ENCODE peak calls at places on chromosomes 11 and 22, in nine cellular contexts. G is mucosa of descending colon; R is CD8-positive, alpha-beta T cell; H is heart left ventricle; X is mammary epithelial cell; D is left lung; F is fibroblast of lung; T is neural progenitor cell; U is colonic mucosa. I is an unnamed sample. For H3K9me3, the result is how much of the 10 kb centered on the place peaks cover.

GRCh38 chr11:86592659-86593451 is 79.6 kb downstream of the ME3 start:
- DNase-seq in R (peak), X (peak), U (peak), H (peak), D (no peak), G (peak), F (peak), T (no peak), I (no peak)

GRCh38 chr11:1498262-1498661 is 11.7 kb upstream of the MOB2 start:
- DNase-seq in F (no peak), H (no peak), G (no peak), T (no peak), X (no peak), D (no peak), U (no peak), R (no peak), I (no peak)

GRCh38 chr22:36744413-36744765 is 31.5 kb downstream of the IFT27 start:
- DNase-seq in X (no peak), T (no peak), R (no peak), F (no peak), H (no peak), D (no peak), U (no peak), G (no peak), I (no peak)

GRCh38 chr22:32218470-32218869 is 13.6 kb upstream of the RFPL2 start:
- DNase-seq in X (no peak), R (no peak), U (no peak), F (no peak), D (no peak), G (no peak), H (no peak), T (no peak), I (no peak)

GRCh38 chr11:108286369-108286768 is 63.5 kb downstream of the ATM start:
- DNase-seq in D (no peak), F (no peak), X (no peak), H (no peak), G (no peak), U (no peak), T (no peak), R (no peak), I (no peak)

GRCh38 chr11:73902303-73902702 is 25.5 kb downstream of the PAAF1 start:
- DNase-seq in G (no peak), F (no peak), X (no peak), U (no peak), R (no peak), H (no peak), T (no peak), D (no peak), I (no peak)

GRCh38 chr22:29394931-29395581 is 6.7 kb upstream of the AP1B1 start:
- DNase-seq in F (peak), T (peak), G (peak), U (peak), D (no peak), R (peak), X (peak), H (peak), I (peak)

GRCh38 chr11:86676533-86677154 is 4.2 kb upstream of the ME3 start:
- DNase-seq in X (no peak), D (peak), H (no peak), U (no peak), F (no peak), T (peak), G (peak), R (no peak), I (no peak)

GRCh38 chr11:127713226-127713625 is 712.7 kb upstream of the KIRREL3 start:
- DNase-seq in H (no peak), X (no peak), U (no peak), R (no peak), F (no peak), D (no peak), G (no peak), T (no peak), I (no peak)
- H3K9me3 ChIP-seq in H (under half), X (under half), U (under half), R (under half), F (under half), D (under half), G (under half), T (under half), I (under half)

DNA sequence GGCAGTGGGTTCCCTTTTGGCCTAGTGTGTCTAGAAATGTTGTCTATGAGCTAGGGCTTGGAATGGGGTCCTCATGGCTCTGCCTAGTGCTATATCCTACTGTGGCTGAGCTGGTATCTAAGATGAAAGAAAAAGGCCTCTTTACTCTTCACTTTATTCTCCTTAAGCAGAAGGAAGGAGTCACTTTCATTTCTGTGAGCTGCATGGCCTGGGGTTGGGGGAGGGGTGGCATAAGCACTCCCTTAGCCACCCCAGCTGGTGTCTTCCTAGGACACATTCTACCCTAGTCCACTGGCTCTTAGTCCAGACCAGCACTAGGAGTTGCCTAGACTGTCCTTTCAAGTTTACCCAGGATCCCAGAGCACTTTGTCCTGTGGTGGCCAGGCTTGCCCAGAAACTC is 1148.9 kb upstream of the CNTN5 start:
- DNase-seq in R (no peak), U (no peak), F (no peak), G (no peak), D (no peak), X (no peak), H (no peak), T (no peak), I (no peak)
- H3K9me3 ChIP-seq in R (under half), U (under half), F (under half), G (under half), D (under half), X (under half), H (under half), T (under half), I (under half)

DNA sequence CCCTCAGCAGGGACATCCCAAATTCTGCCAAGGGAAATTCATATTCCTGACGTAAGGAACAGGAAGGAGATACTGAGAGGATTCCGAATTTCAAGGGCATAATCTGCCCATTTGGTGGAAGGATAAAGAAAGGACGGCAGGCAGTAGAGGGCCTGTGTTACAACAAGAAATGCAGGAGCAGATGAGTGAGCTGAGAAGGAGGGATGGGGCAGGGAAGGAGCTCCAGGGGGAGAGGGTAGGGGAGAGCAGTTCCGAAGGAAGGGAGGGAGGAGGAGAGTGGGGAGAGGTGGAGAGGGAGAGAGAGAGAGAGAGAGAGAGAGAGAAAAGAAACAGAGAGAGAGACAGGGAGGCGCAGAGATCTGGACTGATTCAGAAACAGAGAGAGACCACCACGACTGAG is 851 bp downstream of the OPCML start:
- DNase-seq in F (no peak), D (no peak), H (no peak), T (no peak), R (no peak), G (no peak), X (no peak), U (no peak), I (no peak)
- H3K9me3 ChIP-seq in F (under half), D (under half), H (under half), T (under half), R (under half), G (under half), X (under half), U (under half), I (under half)

GRCh38 chr22:48212727-48213126 is 1450.3 kb downstream of the TBC1D22A start:
- DNase-seq in F (no peak), U (no peak), G (no peak), R (no peak), T (no peak), X (no peak), D (no peak), H (no peak), I (no peak)

GRCh38 chr22:48208894-48209293 is 1446.4 kb downstream of the TBC1D22A start:
- DNase-seq in D (peak), T (no peak), R (no peak), H (no peak), F (no peak), X (no peak), G (no peak), U (no peak), I (no peak)

GRCh38 chr22:48210812-48211211 is 1448.4 kb downstream of the TBC1D22A start:
- DNase-seq in G (no peak), U (no peak), X (no peak), H (no peak), T (no peak), F (no peak), R (no peak), D (peak), I (no peak)

GRCh38 chr22:48205790-48206189 is 1443.3 kb downstream of the TBC1D22A start:
- DNase-seq in R (no peak), D (no peak), X (no peak), F (no peak), G (no peak), H (no peak), T (no peak), U (peak), I (no peak)

DNA sequence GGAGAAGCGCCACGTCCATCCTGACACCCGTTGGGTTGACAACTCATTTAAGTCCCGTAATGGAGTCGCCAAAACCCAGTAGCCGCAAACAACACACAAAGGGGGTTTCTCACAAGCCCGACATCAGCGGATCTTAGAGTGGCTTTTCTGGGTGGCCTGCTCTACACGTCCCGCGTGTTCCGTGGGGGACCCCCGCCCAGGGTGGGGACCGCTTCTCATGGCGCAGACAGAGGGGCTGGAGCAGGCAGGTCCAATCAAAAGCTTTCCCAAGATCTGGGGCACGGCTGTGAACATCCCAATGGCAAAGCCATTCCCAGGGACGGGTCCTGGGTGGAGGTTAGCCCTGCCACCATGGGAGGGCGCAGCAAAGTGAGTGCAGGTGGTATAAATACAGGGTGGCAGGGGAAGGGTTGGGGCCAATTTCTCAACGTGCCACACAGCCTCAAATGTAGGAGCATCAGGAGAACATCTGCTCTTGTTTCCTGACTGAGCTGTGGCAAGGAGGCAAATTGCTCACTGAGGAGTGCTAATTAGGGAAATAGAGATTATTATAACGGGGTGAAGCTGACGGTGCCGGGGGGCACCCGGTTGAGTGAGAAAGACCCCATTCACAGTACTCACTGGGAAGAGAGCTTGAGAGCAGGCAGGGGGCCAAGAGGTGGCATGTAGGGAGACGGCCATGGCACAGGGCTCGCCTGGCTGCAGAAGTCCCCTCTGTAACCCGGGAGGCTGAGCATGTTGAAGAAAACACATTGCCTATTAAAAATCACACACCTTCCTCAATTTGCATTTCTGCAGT is 1447.2 kb downstream of the TBC1D22A start:
- DNase-seq in X (no peak), R (no peak), G (no peak), T (no peak), H (no peak), F (no peak), D (peak), U (no peak), I (no peak)
- H3K9me3 ChIP-seq in X (half or more), R (under half), G (under half), T (under half), H (under half), F (under half), D (under half), U (under half), I (under half)

GRCh38 chr22:49010901-49011300 is 816.8 kb downstream of the BRD1 start:
- DNase-seq in R (no peak), T (no peak), D (no peak), X (no peak), H (no peak), U (no peak), G (no peak), F (no peak), I (no peak)
- H3K9me3 ChIP-seq in R (under half), T (under half), D (under half), X (half or more), H (under half), U (under half), G (under half), F (under half), I (under half)

I was measured in T-helper 17 cell.